ENCODE peak calls at places on chromosome 5, in ten cellular contexts. T is body of pancreas; P is esophagus squamous epithelium; N is uterus; B is heart left ventricle; F is gastrocnemius medialis; A is spleen; K is CD8-positive, alpha-beta T cell; W is BJ; J is GM23248. C is an unnamed sample.

GRCh38 chr5:128498844-128499455 is 39.1 kb downstream of the FBN2 start:
- DNase-seq in T (peak; percentile 26), P (no peak), N (no peak), B (no peak), F (no peak), A (no peak), K (no peak), W (no peak), J (peak; percentile 80), C (no peak)

GRCh38 chr5:157463621-157464407 is 3.8 kb downstream of the NIPAL4 start:
- DNase-seq in T (no peak), P (no peak), N (no peak), B (no peak), F (peak; percentile 18), A (no peak), K (no peak), W (peak; percentile 59), J (peak; percentile 70), C (no peak)

GRCh38 chr5:157215826-157216167 is 35.2 kb downstream of the ITK start:
- DNase-seq in T (no peak), P (no peak), N (no peak), B (no peak), F (no peak), A (no peak), K (no peak), W (no peak), J (no peak), C (no peak)

GRCh38 chr5:80185095-80185494 is 70.8 kb downstream of the SERINC5 start:
- DNase-seq in T (no peak), P (no peak), N (no peak), B (no peak), F (no peak), A (no peak), K (no peak), W (no peak), J (no peak), C (no peak)

GRCh38 chr5:77637170-77638074 is 1.1 kb downstream of the OTP start:
- DNase-seq in T (no peak), P (no peak), N (no peak), B (no peak), F (no peak), A (no peak), K (no peak), W (no peak), J (no peak), C (no peak)

GRCh38 chr5:88840497-88840896 is 42.5 kb downstream of the MEF2C start:
- DNase-seq in T (no peak), P (no peak), N (no peak), B (no peak), F (no peak), A (no peak), K (no peak), W (no peak), J (no peak), C (no peak)

GRCh38 chr5:152404494-152404893 is 585 bp downstream of the NMUR2 start:
- DNase-seq in T (no peak), P (no peak), N (no peak), B (no peak), F (no peak), A (no peak), K (no peak), W (no peak), J (no peak), C (no peak)

GRCh38 chr5:157801-158200 is 33.5 kb upstream of the LRRC14B start:
- DNase-seq in T (no peak), P (no peak), N (no peak), B (no peak), F (no peak), A (peak; percentile 42), K (no peak), W (no peak), J (no peak), C (no peak)

GRCh38 chr5:91162534-91163381 is 220.4 kb downstream of the ARRDC3 start:
- DNase-seq in T (peak; percentile 88), P (peak; percentile 38), N (peak; percentile 66), B (peak; percentile 53), F (peak; percentile 42), A (peak; percentile 82), K (peak; percentile 13), W (no peak), J (peak; percentile 94), C (peak; percentile 83)

GRCh38 chr5:50963647-50964584 is 297.5 kb downstream of the PARP8 start:
- DNase-seq in T (no peak), P (no peak), N (no peak), B (no peak), F (no peak), A (no peak), K (no peak), W (no peak), J (no peak), C (no peak)

GRCh38 chr5:151065609-151066008 is 15.2 kb downstream of the TNIP1 start:
- DNase-seq in T (no peak), P (no peak), N (no peak), B (no peak), F (no peak), A (no peak), K (no peak), W (no peak), J (no peak), C (no peak)

GRCh38 chr5:151068189-151068570 is 12.7 kb downstream of the TNIP1 start:
- DNase-seq in T (no peak), P (no peak), N (no peak), B (no peak), F (no peak), A (no peak), K (no peak), W (no peak), J (peak; percentile 19), C (no peak)

GRCh38 chr5:151066920-151067319 is 13.9 kb downstream of the TNIP1 start:
- DNase-seq in T (no peak), P (no peak), N (no peak), B (no peak), F (no peak), A (no peak), K (no peak), W (no peak), J (no peak), C (no peak)

GRCh38 chr5:151068571-151069197 is 12.2 kb downstream of the TNIP1 start:
- DNase-seq in T (no peak), P (no peak), N (no peak), B (no peak), F (peak; percentile 53), A (no peak), K (no peak), W (no peak), J (peak; percentile 28), C (no peak)

GRCh38 chr5:151067632-151068031 is 13.2 kb downstream of the TNIP1 start:
- DNase-seq in T (no peak), P (no peak), N (no peak), B (no peak), F (no peak), A (no peak), K (no peak), W (no peak), J (no peak), C (no peak)
- H3K36me3 ChIP-seq in T (no peaks in the 10 kb centered on the region), P (no peaks in the 10 kb centered on the region), N (no peaks in the 10 kb centered on the region), B (peaks cover 47% of the 10 kb centered on the region), F (no peaks in the 10 kb centered on the region), A (peaks cover 10% of the 10 kb centered on the region), K (peaks cover 14% of the 10 kb centered on the region), W (peaks cover 15% of the 10 kb centered on the region), J (no peaks in the 10 kb centered on the region), C (peaks cover 5% of the 10 kb centered on the region)

GRCh38 chr5:43001748-43002147 is 38.4 kb downstream of the ANXA2R start:
- DNase-seq in T (no peak), P (no peak), N (no peak), B (no peak), F (no peak), A (no peak), K (no peak), W (no peak), J (no peak), C (no peak)
- H3K27me3 ChIP-seq in T (peaks cover 42% of the 10 kb centered on the region), P (no peaks in the 10 kb centered on the region), N (peaks cover 40% of the 10 kb centered on the region), B (peaks cover 65% of the 10 kb centered on the region), F (peaks cover 66% of the 10 kb centered on the region), A (peaks cover 17% of the 10 kb centered on the region), K (no peaks in the 10 kb centered on the region), W (no peaks in the 10 kb centered on the region), J (no peaks in the 10 kb centered on the region), C (no peaks in the 10 kb centered on the region)

GRCh38 chr5:126610616-126611015 is 9.9 kb downstream of the PHAX start:
- DNase-seq in T (no peak), P (no peak), N (no peak), B (no peak), F (no peak), A (no peak), K (no peak), W (no peak), J (no peak), C (no peak)

GRCh38 chr5:126615286-126615685 is 14.5 kb downstream of the PHAX start:
- DNase-seq in T (no peak), P (no peak), N (no peak), B (no peak), F (no peak), A (no peak), K (no peak), W (no peak), J (no peak), C (no peak)

GRCh38 chr5:126610163-126610562 is 9.4 kb downstream of the PHAX start:
- DNase-seq in T (no peak), P (no peak), N (no peak), B (no peak), F (no peak), A (no peak), K (no peak), W (no peak), J (no peak), C (no peak)

GRCh38 chr5:126619781-126620180 is 19.0 kb downstream of the PHAX start:
- DNase-seq in T (no peak), P (no peak), N (no peak), B (no peak), F (no peak), A (no peak), K (no peak), W (no peak), J (no peak), C (no peak)

GRCh38 chr5:126614189-126614588 is 13.4 kb downstream of the PHAX start:
- DNase-seq in T (no peak), P (no peak), N (no peak), B (no peak), F (no peak), A (no peak), K (no peak), W (no peak), J (no peak), C (no peak)
- H3K36me3 ChIP-seq in T (no peaks in the 10 kb centered on the region), P (peaks cover 7% of the 10 kb centered on the region), N (no peaks in the 10 kb centered on the region), B (peaks cover 91% of the 10 kb centered on the region), F (no peaks in the 10 kb centered on the region), A (peaks cover 34% of the 10 kb centered on the region), K (peaks cover 17% of the 10 kb centered on the region), W (peaks cover 7% of the 10 kb centered on the region), J (peaks cover 28% of the 10 kb centered on the region), C (peaks cover 5% of the 10 kb centered on the region)

DNA sequence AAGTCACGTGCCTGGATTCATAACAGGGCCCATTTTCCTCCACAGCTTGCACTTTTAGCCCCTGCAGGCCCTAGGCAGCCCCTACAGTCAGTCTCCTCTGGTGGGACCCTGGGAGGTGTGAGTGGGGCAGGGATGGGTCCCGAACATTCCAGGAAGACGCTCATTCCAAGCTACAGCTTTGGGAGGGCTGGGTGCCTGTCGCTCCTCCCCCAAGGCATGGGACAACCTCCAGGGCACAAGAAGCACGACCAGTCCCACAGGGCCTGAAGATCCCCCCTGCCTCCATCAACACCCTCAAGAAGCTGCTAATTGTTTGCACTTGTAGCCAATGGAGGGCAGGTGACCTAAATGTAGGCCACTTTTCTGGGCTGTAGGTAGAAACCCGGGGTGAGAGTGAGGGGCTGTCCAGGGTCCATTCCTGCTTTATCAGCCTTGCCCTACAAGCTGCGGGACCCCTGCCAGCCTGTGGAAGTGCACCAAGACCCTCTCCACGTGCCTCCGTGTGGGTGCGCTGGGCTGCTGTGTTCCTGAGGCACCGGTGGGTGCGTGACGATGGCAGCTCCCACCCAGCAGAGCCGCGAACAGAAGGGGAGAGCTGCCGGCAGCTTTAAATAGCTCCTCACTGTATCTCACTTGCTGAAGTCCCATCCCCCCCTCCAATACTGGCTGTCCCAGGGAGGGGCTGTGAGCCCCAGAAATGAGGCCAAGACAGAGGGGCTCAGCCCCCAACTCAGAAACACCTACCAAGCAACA is 91.9 kb upstream of the ARAP3 start:
- DNase-seq in T (no peak), P (no peak), N (no peak), B (no peak), F (no peak), A (no peak), K (no peak), W (no peak), J (no peak), C (peak; percentile 9)
- H3K27me3 ChIP-seq in T (no peaks in the 10 kb centered on the region), P (no peaks in the 10 kb centered on the region), N (no peaks in the 10 kb centered on the region), B (peaks cover 6% of the 10 kb centered on the region), F (no peaks in the 10 kb centered on the region), A (peaks cover 8% of the 10 kb centered on the region), K (no peaks in the 10 kb centered on the region), W (peaks cover 4% of the 10 kb centered on the region), J (no peaks in the 10 kb centered on the region), C (no peaks in the 10 kb centered on the region)

C was measured in PC-9.